ENCODE peak calls at places on chromosomes 4 and X, in seven cellular contexts. One of them, this sample, is unnamed.

GRCh38 chrX:68443155-68443868 is 10.0 kb upstream of the OPHN1 start:
- DNase-seq in SK-N-SH: no peak
- DNase-seq in fibroblast of lung: peak
- DNase-seq in IMR-90: peak
- DNase-seq in mesendoderm: no peak
- DNase-seq in neuronal stem cell: no peak
- DNase-seq in lower lobe of right lung: peak
- DNase-seq in this sample: no peak

GRCh38 chr4:132592340-132592739 is 556.8 kb upstream of the PCDH10 start:
- DNase-seq in lower lobe of right lung: no peak
- DNase-seq in IMR-90: no peak
- DNase-seq in fibroblast of lung: no peak
- DNase-seq in mesendoderm: no peak
- DNase-seq in neuronal stem cell: no peak
- DNase-seq in SK-N-SH: peak
- DNase-seq in this sample: no peak

GRCh38 chr4:145979160-145979559 is 40.5 kb upstream of the ZNF827 start:
- DNase-seq in mesendoderm: no peak
- DNase-seq in IMR-90: no peak
- DNase-seq in lower lobe of right lung: no peak
- DNase-seq in fibroblast of lung: no peak
- DNase-seq in neuronal stem cell: no peak
- DNase-seq in SK-N-SH: no peak
- DNase-seq in this sample: no peak

GRCh38 chr4:123217676-123218075 is 178.9 kb upstream of the SPRY1 start:
- DNase-seq in lower lobe of right lung: no peak
- DNase-seq in IMR-90: no peak
- DNase-seq in fibroblast of lung: no peak
- DNase-seq in neuronal stem cell: no peak
- DNase-seq in SK-N-SH: no peak
- DNase-seq in mesendoderm: no peak
- DNase-seq in this sample: no peak

GRCh38 chrX:100447563-100448397 is 37.7 kb upstream of the PCDH19 start:
- DNase-seq in SK-N-SH: peak
- DNase-seq in lower lobe of right lung: no peak
- DNase-seq in fibroblast of lung: peak
- DNase-seq in IMR-90: peak
- DNase-seq in neuronal stem cell: peak
- DNase-seq in mesendoderm: peak
- DNase-seq in this sample: peak

GRCh38 chr4:151797131-151797530 is 36.3 kb upstream of the GATB start:
- DNase-seq in fibroblast of lung: no peak
- DNase-seq in IMR-90: no peak
- DNase-seq in SK-N-SH: no peak
- DNase-seq in mesendoderm: no peak
- DNase-seq in neuronal stem cell: no peak
- DNase-seq in lower lobe of right lung: no peak
- DNase-seq in this sample: no peak

GRCh38 chr4:98564847-98565246 is 93.6 kb downstream of the TSPAN5 start:
- DNase-seq in mesendoderm: no peak
- DNase-seq in neuronal stem cell: no peak
- DNase-seq in lower lobe of right lung: no peak
- DNase-seq in fibroblast of lung: peak
- DNase-seq in IMR-90: no peak
- DNase-seq in SK-N-SH: no peak
- DNase-seq in this sample: no peak

GRCh38 chr4:184147858-184148799 is 69.5 kb downstream of the ENPP6 start:
- DNase-seq in lower lobe of right lung: no peak
- DNase-seq in fibroblast of lung: no peak
- DNase-seq in neuronal stem cell: no peak
- DNase-seq in SK-N-SH: no peak
- DNase-seq in IMR-90: peak
- DNase-seq in mesendoderm: peak
- DNase-seq in this sample: no peak

GRCh38 chrX:137988470-137988869 is 422.5 kb downstream of the ZIC3 start:
- DNase-seq in SK-N-SH: no peak
- DNase-seq in neuronal stem cell: no peak
- DNase-seq in lower lobe of right lung: no peak
- DNase-seq in IMR-90: no peak
- DNase-seq in fibroblast of lung: no peak
- DNase-seq in mesendoderm: no peak
- DNase-seq in this sample: no peak

GRCh38 chr4:183099537-183100297 is 660 bp downstream of the WWC2 start:
- DNase-seq in lower lobe of right lung: peak
- DNase-seq in fibroblast of lung: no peak
- DNase-seq in IMR-90: no peak
- DNase-seq in neuronal stem cell: peak
- DNase-seq in SK-N-SH: no peak
- DNase-seq in mesendoderm: peak
- DNase-seq in this sample: no peak

GRCh38 chrX:49710744-49711319 is 15.0 kb upstream of the PAGE1 start:
- DNase-seq in mesendoderm: peak
- DNase-seq in lower lobe of right lung: no peak
- DNase-seq in neuronal stem cell: peak
- DNase-seq in SK-N-SH: no peak
- DNase-seq in fibroblast of lung: no peak
- DNase-seq in IMR-90: no peak
- DNase-seq in this sample: peak

GRCh38 chr4:78691971-78692814 is 84.0 kb upstream of the BMP2K start:
- DNase-seq in mesendoderm: peak
- DNase-seq in fibroblast of lung: no peak
- DNase-seq in SK-N-SH: peak
- DNase-seq in neuronal stem cell: no peak
- DNase-seq in IMR-90: peak
- DNase-seq in lower lobe of right lung: no peak
- DNase-seq in this sample: no peak

GRCh38 chr4:78692815-78693156 is 83.4 kb upstream of the BMP2K start:
- DNase-seq in IMR-90: no peak
- DNase-seq in neuronal stem cell: no peak
- DNase-seq in mesendoderm: no peak
- DNase-seq in lower lobe of right lung: no peak
- DNase-seq in fibroblast of lung: no peak
- DNase-seq in SK-N-SH: no peak
- DNase-seq in this sample: no peak

GRCh38 chr4:78694457-78694787 is 81.7 kb upstream of the BMP2K start:
- DNase-seq in neuronal stem cell: no peak
- DNase-seq in lower lobe of right lung: no peak
- DNase-seq in IMR-90: no peak
- DNase-seq in fibroblast of lung: no peak
- DNase-seq in mesendoderm: no peak
- DNase-seq in SK-N-SH: no peak
- DNase-seq in this sample: no peak

GRCh38 chr4:78695910-78696309 is 80.2 kb upstream of the BMP2K start:
- DNase-seq in SK-N-SH: no peak
- DNase-seq in fibroblast of lung: no peak
- DNase-seq in IMR-90: no peak
- DNase-seq in neuronal stem cell: no peak
- DNase-seq in lower lobe of right lung: no peak
- DNase-seq in mesendoderm: no peak
- DNase-seq in this sample: no peak

DNA sequence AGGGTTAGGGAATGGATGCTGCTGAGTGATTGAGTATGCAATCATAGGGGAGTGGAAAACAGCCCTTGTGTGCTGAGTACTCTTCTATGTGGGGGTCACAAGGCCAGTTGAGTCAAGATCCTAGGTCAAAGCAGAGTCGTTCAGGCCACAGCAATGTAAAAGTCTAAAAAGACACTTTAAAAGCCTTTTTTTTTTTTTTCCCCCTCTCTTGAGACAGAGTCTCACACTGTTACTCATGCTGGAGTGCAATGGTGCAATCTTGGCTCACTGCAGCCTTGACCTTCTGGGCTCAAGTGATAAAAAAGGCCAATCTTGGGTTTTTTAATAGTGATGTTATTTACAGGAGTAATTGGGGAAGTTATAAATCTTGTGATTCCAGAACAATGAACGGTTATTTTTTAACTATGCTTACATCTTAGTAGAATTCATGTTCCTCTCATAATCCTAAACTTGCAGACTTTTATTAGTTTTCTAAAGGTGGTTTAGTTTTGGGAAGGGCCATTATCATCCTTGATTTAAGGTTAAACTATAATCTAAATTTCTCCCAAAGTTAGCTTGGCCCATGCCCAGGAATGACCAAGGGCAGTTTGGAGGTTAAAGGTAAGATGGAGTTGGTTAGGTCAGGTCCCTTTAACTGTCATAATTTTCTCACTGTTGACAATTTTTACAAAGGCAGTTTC is 82.2 kb upstream of the BMP2K start:
- DNase-seq in SK-N-SH: no peak
- DNase-seq in fibroblast of lung: no peak
- DNase-seq in mesendoderm: no peak
- DNase-seq in IMR-90: no peak
- DNase-seq in lower lobe of right lung: no peak
- DNase-seq in neuronal stem cell: no peak
- DNase-seq in this sample: no peak
- H3K4me3 ChIP-seq in SK-N-SH: no peak
- H3K4me3 ChIP-seq in fibroblast of lung: no peak
- H3K4me3 ChIP-seq in mesendoderm: no peak
- H3K4me3 ChIP-seq in IMR-90: no peak
- H3K4me3 ChIP-seq in lower lobe of right lung: no peak
- H3K4me3 ChIP-seq in neuronal stem cell: no peak
- H3K4me3 ChIP-seq in this sample: no peak

DNA sequence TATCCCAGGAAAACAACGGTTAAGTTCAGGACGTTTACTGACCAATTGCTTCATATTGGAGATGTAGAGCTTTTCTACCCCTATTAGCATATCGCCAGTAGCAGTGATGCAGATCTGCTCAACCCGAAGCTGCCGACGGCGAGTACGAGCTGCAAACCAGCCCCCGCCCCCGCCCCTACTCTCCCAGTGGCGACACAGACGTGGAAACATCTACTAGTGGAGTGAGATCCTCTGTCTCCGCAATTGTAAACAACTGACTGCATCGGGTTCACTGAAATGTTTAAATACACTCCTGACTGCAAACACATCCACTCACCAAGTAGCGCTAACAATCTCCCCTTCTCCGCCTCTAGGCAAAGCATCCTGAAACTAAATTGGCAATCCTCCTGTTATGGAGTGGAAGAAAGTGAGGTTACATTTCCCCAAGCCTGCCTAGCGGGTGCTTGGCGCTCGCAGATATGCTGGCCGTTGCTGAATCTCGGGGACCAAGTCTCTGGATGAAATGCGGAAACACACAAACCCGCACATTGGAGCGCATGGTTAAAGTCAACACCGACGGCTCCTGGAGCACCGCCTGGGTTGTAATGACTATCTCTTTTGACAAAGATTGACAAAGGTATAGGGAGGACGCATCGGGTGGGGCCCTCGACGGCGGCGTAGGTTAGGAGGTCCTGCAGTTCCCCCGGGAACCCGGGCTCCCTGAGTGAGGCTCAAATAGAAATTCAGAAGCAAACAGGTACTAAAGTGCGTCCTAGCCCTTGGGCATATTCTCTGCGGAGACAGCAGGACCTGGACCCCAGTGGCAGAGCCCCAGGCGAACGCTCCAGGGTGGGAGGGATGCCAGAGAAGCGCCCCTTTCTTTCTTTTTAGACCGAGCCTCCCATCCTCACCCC is 116.9 kb upstream of the TEX13C start:
- DNase-seq in SK-N-SH: peak
- DNase-seq in neuronal stem cell: no peak
- DNase-seq in fibroblast of lung: no peak
- DNase-seq in IMR-90: no peak
- DNase-seq in lower lobe of right lung: no peak
- DNase-seq in mesendoderm: peak
- DNase-seq in this sample: no peak
- H3K4me3 ChIP-seq in SK-N-SH: no peak
- H3K4me3 ChIP-seq in neuronal stem cell: no peak
- H3K4me3 ChIP-seq in fibroblast of lung: no peak
- H3K4me3 ChIP-seq in IMR-90: no peak
- H3K4me3 ChIP-seq in lower lobe of right lung: peak
- H3K4me3 ChIP-seq in mesendoderm: peak
- H3K4me3 ChIP-seq in this sample: no peak

GRCh38 chr4:76753814-76754213 is 144.1 kb downstream of the SOWAHB start:
- DNase-seq in SK-N-SH: no peak
- DNase-seq in IMR-90: peak
- DNase-seq in neuronal stem cell: no peak
- DNase-seq in fibroblast of lung: peak
- DNase-seq in mesendoderm: no peak
- DNase-seq in lower lobe of right lung: no peak
- DNase-seq in this sample: no peak
- H3K4me3 ChIP-seq in SK-N-SH: peak
- H3K4me3 ChIP-seq in IMR-90: no peak
- H3K4me3 ChIP-seq in neuronal stem cell: no peak
- H3K4me3 ChIP-seq in fibroblast of lung: no peak
- H3K4me3 ChIP-seq in mesendoderm: no peak
- H3K4me3 ChIP-seq in lower lobe of right lung: no peak
- H3K4me3 ChIP-seq in this sample: no peak

GRCh38 chr4:113469023-113469390 is 292.5 kb downstream of the CAMK2D start:
- DNase-seq in SK-N-SH: no peak
- DNase-seq in fibroblast of lung: peak
- DNase-seq in lower lobe of right lung: no peak
- DNase-seq in mesendoderm: peak
- DNase-seq in IMR-90: peak
- DNase-seq in neuronal stem cell: no peak
- DNase-seq in this sample: no peak

GRCh38 chr4:113469926-113470325 is 291.6 kb downstream of the CAMK2D start:
- DNase-seq in SK-N-SH: no peak
- DNase-seq in mesendoderm: no peak
- DNase-seq in neuronal stem cell: no peak
- DNase-seq in fibroblast of lung: no peak
- DNase-seq in IMR-90: no peak
- DNase-seq in lower lobe of right lung: no peak
- DNase-seq in this sample: no peak

GRCh38 chr4:113467581-113467980 is 294.0 kb downstream of the CAMK2D start:
- DNase-seq in fibroblast of lung: peak
- DNase-seq in lower lobe of right lung: no peak
- DNase-seq in mesendoderm: no peak
- DNase-seq in IMR-90: peak
- DNase-seq in neuronal stem cell: no peak
- DNase-seq in SK-N-SH: no peak
- DNase-seq in this sample: no peak

GRCh38 chr4:113471141-113471860 is 290.2 kb downstream of the CAMK2D start:
- DNase-seq in SK-N-SH: no peak
- DNase-seq in IMR-90: peak
- DNase-seq in lower lobe of right lung: no peak
- DNase-seq in mesendoderm: no peak
- DNase-seq in neuronal stem cell: no peak
- DNase-seq in fibroblast of lung: peak
- DNase-seq in this sample: no peak

DNA sequence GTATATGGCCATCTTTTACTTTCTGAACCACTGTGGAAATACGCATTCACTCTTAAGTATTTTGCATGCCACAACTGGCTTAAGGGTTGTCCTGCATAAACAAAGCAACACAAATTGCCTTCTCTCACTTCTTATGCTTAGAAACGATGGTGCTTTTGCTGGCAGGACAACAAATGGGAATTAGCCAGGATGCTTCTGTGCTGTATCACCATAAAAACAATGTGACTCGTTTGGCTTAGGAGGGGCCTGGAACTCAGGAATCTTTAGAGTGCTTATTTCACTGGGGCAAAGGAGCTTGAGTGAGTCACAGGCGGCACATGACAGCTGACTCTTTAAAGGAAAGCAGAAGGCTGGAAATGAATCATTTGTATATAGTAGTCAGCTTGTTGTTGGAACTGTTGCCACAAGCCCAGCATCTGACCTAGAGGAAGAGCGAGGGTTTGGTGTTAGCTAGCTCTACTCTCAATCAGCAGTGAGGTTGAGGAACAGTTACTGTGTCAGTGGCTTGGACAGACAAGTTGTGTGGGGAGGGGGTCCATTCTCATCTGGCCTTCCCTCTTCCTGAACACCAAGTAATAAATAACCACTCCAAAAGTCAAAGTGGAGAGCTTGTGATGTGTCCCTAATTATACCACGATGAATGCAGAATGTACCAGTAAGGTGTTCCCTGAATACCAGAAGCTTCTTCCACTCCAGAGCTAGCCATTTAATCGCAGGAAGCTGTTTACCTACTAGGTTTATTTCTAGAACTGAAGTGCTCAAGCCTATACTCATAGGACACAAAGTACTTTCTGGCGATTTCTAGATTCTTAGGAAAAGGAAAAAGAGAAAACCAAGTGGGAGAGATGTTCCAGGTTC is 293.1 kb downstream of the CAMK2D start:
- DNase-seq in neuronal stem cell: peak
- DNase-seq in mesendoderm: peak
- DNase-seq in fibroblast of lung: peak
- DNase-seq in IMR-90: peak
- DNase-seq in SK-N-SH: peak
- DNase-seq in lower lobe of right lung: peak
- DNase-seq in this sample: peak
- H3K4me3 ChIP-seq in neuronal stem cell: no peak
- H3K4me3 ChIP-seq in mesendoderm: no peak
- H3K4me3 ChIP-seq in fibroblast of lung: no peak
- H3K4me3 ChIP-seq in IMR-90: peak
- H3K4me3 ChIP-seq in SK-N-SH: no peak
- H3K4me3 ChIP-seq in lower lobe of right lung: no peak
- H3K4me3 ChIP-seq in this sample: no peak